ENCODE peak calls at places on chromosomes 7 and 10, in ten cellular contexts. V is heart left ventricle, L is GM10248, O is astrocyte of the spinal cord, U is MM.1S, N is OCI-LY7, G is fibroblast of pulmonary artery, J is breast epithelium, R is colonic mucosa, H is Caco-2. I is an unnamed sample.

GRCh38 chr10:132540456-132540855 is 2.9 kb downstream of the INPP5A start:
- DNase-seq in R (no peak), O (peak; percentile 50), J (no peak), G (peak; percentile 30), V (peak; percentile 65), U (no peak), H (no peak), L (no peak), N (no peak), I (no peak)

GRCh38 chr7:127786184-127786583 is 134.2 kb downstream of the SND1 start:
- DNase-seq in O (no peak), V (no peak), U (no peak), R (no peak), H (no peak), G (peak; percentile 52), N (no peak), L (no peak), J (no peak), I (no peak)

GRCh38 chr7:116030626-116031276 is at the start of gene TFEC:
- DNase-seq in N (no peak), J (no peak), H (no peak), G (peak; percentile 63), U (peak; percentile 29), V (no peak), R (no peak), L (no peak), O (peak; percentile 22), I (no peak)

GRCh38 chr7:2759736-2760097 is 71.7 kb downstream of the AMZ1 start:
- DNase-seq in V (no peak), R (no peak), N (no peak), G (no peak), H (no peak), O (no peak), J (no peak), U (no peak), L (no peak), I (no peak)

GRCh38 chr7:118005021-118005420 is 131.8 kb upstream of the CTTNBP2 start:
- DNase-seq in R (no peak), G (no peak), V (no peak), J (no peak), L (no peak), N (no peak), O (no peak), H (no peak), U (no peak), I (no peak)

GRCh38 chr7:121385800-121386179 is 10.3 kb downstream of the FAM3C start:
- DNase-seq in O (no peak), R (no peak), V (no peak), U (peak; percentile 72), G (peak; percentile 34), L (peak; percentile 41), N (peak; percentile 38), J (no peak), H (no peak), I (peak; percentile 55)

GRCh38 chr7:50502001-50502684 is 52.0 kb upstream of the FIGNL1 start:
- DNase-seq in L (no peak), U (no peak), O (peak; percentile 95), G (peak; percentile 97), V (peak; percentile 81), N (no peak), H (no peak), J (no peak), R (peak; percentile 44), I (no peak)

GRCh38 chr7:98617051-98617959 is at the start of gene NPTX2:
- DNase-seq in L (no peak), U (no peak), J (no peak), N (no peak), O (no peak), V (peak; percentile 77), G (peak; percentile 47), R (peak; percentile 45), H (no peak), I (peak; percentile 35)

GRCh38 chr7:73851410-73852338 is 9.3 kb upstream of the TMEM270 start:
- DNase-seq in H (no peak), L (peak; percentile 67), U (peak; percentile 86), O (peak; percentile 97), R (no peak), J (no peak), V (no peak), N (no peak), G (peak; percentile 95), I (peak; percentile 73)

GRCh38 chr7:20193873-20194272 is 23.3 kb downstream of the MACC1 start:
- DNase-seq in H (no peak), U (no peak), J (no peak), R (no peak), O (no peak), G (no peak), L (no peak), V (no peak), N (no peak), I (no peak)

GRCh38 chr10:33330543-33331019 is 3.9 kb downstream of the NRP1 start:
- DNase-seq in H (peak; percentile 90), G (peak; percentile 92), O (peak; percentile 87), V (peak; percentile 87), U (peak; percentile 59), L (peak; percentile 41), R (peak; percentile 90), J (peak; percentile 81), N (peak; percentile 67), I (peak; percentile 73)

GRCh38 chr10:67602268-67602950 is 93.6 kb downstream of the CTNNA3 start:
- DNase-seq in L (no peak), V (no peak), U (no peak), O (peak; percentile 80), J (no peak), N (no peak), R (no peak), G (peak; percentile 90), H (no peak), I (no peak)

GRCh38 chr10:130022501-130023299 is 58.6 kb upstream of the EBF3 start:
- DNase-seq in H (peak; percentile 19), G (peak; percentile 16), J (no peak), R (no peak), N (no peak), L (no peak), U (no peak), V (no peak), O (peak; percentile 48), I (no peak)

GRCh38 chr7:92306153-92306552 is 60.4 kb downstream of the ANKIB1 start:
- DNase-seq in V (no peak), U (no peak), L (no peak), O (peak; percentile 4), N (no peak), G (no peak), R (no peak), J (no peak), H (no peak), I (no peak)

GRCh38 chr7:94409561-94409960 is 14.9 kb downstream of the COL1A2 start:
- DNase-seq in R (no peak), N (no peak), V (peak; percentile 55), G (no peak), H (no peak), U (no peak), J (no peak), L (no peak), O (no peak), I (no peak)

GRCh38 chr7:92833024-92833765 is 3.2 kb downstream of the CDK6 start:
- DNase-seq in O (peak; percentile 81), U (peak; percentile 93), R (peak; percentile 94), V (peak; percentile 93), G (peak; percentile 82), N (peak; percentile 93), J (peak; percentile 83), L (peak; percentile 80), H (peak; percentile 91), I (peak; percentile 85)

GRCh38 chr10:97600616-97601015 is 11.1 kb downstream of the C10orf62 start:
- DNase-seq in V (no peak), H (no peak), R (no peak), N (no peak), J (no peak), L (no peak), G (no peak), O (no peak), U (no peak), I (no peak)

GRCh38 chr10:50577681-50578350 is 45.9 kb downstream of the SGMS1 start:
- DNase-seq in R (peak; percentile 49), G (peak; percentile 71), V (no peak), J (no peak), H (peak; percentile 76), L (no peak), O (peak; percentile 65), U (no peak), N (peak; percentile 8), I (no peak)

GRCh38 chr10:70626056-70626455 is 23.5 kb upstream of the PRF1 start:
- DNase-seq in R (no peak), N (no peak), H (no peak), V (no peak), O (no peak), L (no peak), J (no peak), U (no peak), G (no peak), I (no peak)
- TF ChIP-seq CTCF in R (no peak), N (no peak), H (no peak), V (no peak), O (no peak), L (no peak), J (no peak), U (no peak), G (no peak), I (no peak)

GRCh38 chr7:80134536-80135305 is at the start of gene GNAI1:
- DNase-seq in O (peak; percentile 75), L (peak; percentile 13), R (peak; percentile 73), J (no peak), V (peak; percentile 84), N (no peak), U (peak; percentile 67), G (peak; percentile 83), H (peak; percentile 41), I (no peak)
- TF ChIP-seq CTCF in O (peak; percentile 38), L (no peak), R (no peak), J (no peak), V (peak; percentile 52), N (no peak), U (peak; percentile 33), G (peak; percentile 9), H (peak; percentile 34), I (no peak)

GRCh38 chr10:20058135-20058534 is 241.9 kb downstream of the PLXDC2 start:
- DNase-seq in H (no peak), V (no peak), L (no peak), R (no peak), G (no peak), O (no peak), U (no peak), J (no peak), N (no peak), I (no peak)
- TF ChIP-seq CTCF in H (no peak), V (no peak), L (no peak), R (no peak), G (no peak), O (no peak), U (no peak), J (no peak), N (no peak), I (no peak)

DNA sequence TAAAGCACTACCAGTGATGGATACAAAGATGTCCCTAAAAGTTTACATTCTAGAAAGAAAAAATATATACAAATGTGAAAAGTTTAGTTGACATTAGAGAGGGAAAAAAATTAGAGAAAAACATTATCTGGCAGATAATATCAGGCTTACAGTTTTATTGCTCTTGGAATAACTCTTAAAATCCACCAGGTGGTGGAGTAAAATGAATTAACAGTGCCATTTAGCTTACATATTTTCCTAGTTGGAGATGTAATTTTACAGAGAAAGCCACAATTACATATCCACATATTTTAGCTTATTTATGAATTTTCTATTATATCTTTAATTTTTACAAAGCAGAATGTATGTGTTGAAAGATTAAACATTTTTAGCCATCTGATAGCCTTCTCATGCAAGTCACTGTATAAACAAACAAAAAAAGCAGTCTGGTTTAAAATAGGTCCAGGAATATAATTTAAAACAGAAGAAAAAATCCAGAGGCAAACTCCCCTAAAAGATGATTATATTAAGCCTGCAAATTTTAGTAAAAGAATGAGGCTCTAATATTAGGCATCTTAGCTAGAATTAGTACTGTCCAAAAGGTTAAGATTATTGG is 6.5 kb downstream of the CABCOCO1 start:
- DNase-seq in R (no peak), H (no peak), G (no peak), V (no peak), L (no peak), O (no peak), U (no peak), J (no peak), N (no peak), I (no peak)
- TF ChIP-seq CTCF in R (no peak), H (no peak), G (peak; percentile 6), V (no peak), L (no peak), O (no peak), U (no peak), J (no peak), N (peak; percentile 11), I (no peak)